ENCODE peak calls at places on chromosomes 11 and 22, in four cellular contexts. Q is SK-N-SH, K is GM23338, B is hepatocyte. I is an unnamed sample.

GRCh38 chr11:27717801-27718229 is 17.6 kb upstream of the BDNF start:
- DNase-seq in Q (no peak), K (peak; percentile 70), B (no peak), I (no peak)

GRCh38 chr22:22941831-22942510 is 54.4 kb downstream of the IGLL5 start:
- DNase-seq in Q (no peak), K (no peak), B (no peak), I (no peak)

GRCh38 chr11:61725632-61726280 is 26.7 kb upstream of the MYRF start:
- DNase-seq in Q (no peak), K (no peak), B (no peak), I (peak; percentile 64)

GRCh38 chr11:126354631-126355323 is 709 bp upstream of the ST3GAL4 start:
- DNase-seq in Q (no peak), K (no peak), B (no peak), I (no peak)

GRCh38 chr11:70243912-70244652 is 26.4 kb upstream of the PPFIA1 start:
- DNase-seq in Q (no peak), K (no peak), B (no peak), I (peak; percentile 61)

GRCh38 chr11:119584193-119585037 is 144.6 kb downstream of the NECTIN1 start:
- DNase-seq in Q (peak; percentile 83), K (peak; percentile 95), B (peak; percentile 74), I (peak; percentile 90)

GRCh38 chr11:107770546-107770945 is 58.7 kb upstream of the SLN start:
- DNase-seq in Q (no peak), K (no peak), B (peak; percentile 21), I (peak; percentile 51)

GRCh38 chr22:23240639-23241389 is 60.5 kb downstream of the BCR start:
- DNase-seq in Q (peak; percentile 57), K (peak; percentile 76), B (no peak), I (peak; percentile 44)

GRCh38 chr11:113730887-113731726 is 25.0 kb upstream of the TMPRSS5 start:
- DNase-seq in Q (peak; percentile 62), K (peak; percentile 72), B (peak; percentile 80), I (peak; percentile 83)

GRCh38 chr11:35274909-35275807 is 136.2 kb downstream of the CD44 start:
- DNase-seq in Q (no peak), K (peak; percentile 20), B (peak; percentile 26), I (peak; percentile 84)

DNA sequence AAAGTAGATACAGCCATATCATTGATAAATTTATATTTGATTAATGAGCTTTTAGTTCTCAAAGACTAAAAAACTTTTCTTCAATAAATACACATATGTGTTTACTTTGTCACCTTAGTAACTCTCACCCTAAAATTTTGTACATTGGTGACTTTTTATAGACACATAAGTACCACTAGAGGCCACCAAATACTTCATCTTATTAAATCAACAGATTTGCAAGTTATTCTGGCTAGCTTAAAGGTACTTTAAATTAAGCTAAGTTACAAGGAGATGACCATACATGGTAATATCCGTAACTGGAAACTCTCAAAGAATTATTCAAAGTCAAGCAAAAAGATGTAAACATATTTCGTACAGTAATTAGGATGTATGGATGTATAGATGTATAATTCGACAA is 112.2 kb downstream of the SBF2 start:
- DNase-seq in Q (peak; percentile 21), K (peak; percentile 43), B (peak; percentile 6), I (peak; percentile 64)
- TF ChIP-seq EZH2phosphoT487 in Q (no peak), K (no peak), B (no peak), I (no peak)

DNA sequence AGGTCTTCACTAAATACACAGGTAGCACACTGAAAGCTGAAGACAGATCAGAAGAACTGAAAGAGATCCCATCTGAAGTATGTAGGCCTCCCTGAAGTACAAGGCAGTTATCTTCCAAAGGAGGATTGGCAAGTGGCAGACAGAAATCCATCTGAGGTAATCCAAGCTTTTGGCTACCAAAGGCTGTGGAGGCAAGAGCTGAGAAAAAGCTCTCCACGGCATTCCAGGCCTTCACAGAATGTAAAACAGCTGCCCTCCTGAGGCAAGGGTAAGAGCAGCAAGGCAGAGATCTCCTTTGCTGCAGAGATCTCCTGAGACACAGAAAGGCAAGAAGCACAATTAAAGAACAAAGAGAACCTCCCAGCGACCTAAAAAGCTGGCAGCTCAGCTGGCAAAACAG is 19.1 kb downstream of the PIK3C2A start:
- DNase-seq in Q (no peak), K (peak; percentile 61), B (no peak), I (no peak)
- H3K79me2 ChIP-seq in Q (peaks cover 66% of the 10 kb centered on the region), K (peaks cover 99% of the 10 kb centered on the region), B (peaks cover 93% of the 10 kb centered on the region), I (peaks cover 24% of the 10 kb centered on the region)

DNA sequence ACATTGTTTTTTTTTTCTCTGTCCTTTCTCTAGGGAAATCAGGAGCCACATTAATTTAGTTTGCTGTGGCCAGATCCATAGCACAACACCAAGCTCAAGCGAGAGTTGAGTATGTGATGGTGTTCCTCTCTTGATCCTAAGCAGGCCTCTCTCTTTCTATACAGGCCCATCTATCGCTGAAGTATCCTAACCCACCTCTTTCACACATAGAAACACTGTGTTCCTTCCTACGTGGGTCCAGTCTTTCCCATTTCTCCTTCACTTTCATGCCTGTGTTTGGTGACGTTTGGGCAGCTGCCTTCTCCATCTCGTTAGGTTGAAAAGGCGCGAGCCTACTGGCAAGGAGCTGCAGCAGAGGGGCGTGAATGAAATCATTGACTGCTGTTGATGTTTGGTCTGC is 2.4 kb downstream of the PACS1 start:
- DNase-seq in Q (no peak), K (no peak), B (no peak), I (no peak)
- H3K4me2 ChIP-seq in Q (peak overlapping the region; percentile 93), K (peak overlapping the region; percentile 98), B (peak overlapping the region; percentile 74), I (peak overlapping the region; percentile 85)

DNA sequence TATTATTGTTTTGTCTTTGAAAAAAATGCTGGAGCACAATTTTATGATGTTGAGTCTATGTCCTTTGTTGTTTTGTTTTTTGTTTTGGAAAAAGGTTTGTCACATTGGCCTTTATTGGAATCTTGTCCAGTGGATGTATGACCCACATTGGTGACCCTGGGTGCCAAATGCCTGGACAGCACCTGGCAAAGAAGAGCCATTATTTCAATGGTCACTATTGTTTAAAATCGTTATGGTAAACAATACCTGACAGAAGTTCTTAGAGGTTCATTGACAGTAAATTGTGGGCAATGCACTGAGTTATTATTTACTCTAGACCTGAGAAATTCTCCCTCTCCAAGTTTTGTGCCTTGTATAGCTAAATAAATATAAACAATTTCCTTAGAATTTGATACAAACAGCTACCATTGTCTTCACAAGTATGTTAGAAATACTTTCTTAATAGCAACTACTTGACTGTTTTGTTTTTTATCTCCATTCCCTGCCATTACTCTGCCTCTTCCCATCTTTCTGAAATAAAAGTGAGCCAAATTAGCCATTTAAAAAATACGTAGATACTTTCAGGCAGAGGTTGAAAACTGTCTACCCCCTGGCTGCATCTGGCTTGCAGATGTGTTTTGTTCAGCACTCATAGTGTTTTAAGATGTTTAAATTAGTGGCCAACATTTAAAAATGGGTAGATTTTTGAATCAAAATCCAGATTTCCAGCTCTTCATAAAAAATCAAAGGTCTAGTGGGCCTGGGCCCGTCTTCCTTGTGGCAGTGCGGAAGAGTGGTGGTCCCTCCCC is 39.9 kb downstream of the BMAL1 start:
- DNase-seq in Q (peak; percentile 42), K (no peak), B (no peak), I (no peak)
- TF ChIP-seq EZH2phosphoT487 in Q (no peak), K (no peak), B (no peak), I (no peak)